ENCODE peak calls at places on chromosomes 7 and 10, in seven cellular contexts. X is iPS-NIHi11; D is NCI-H1105 treated with DMSO at 0.1 percent for 48 hours; C is midbrain; J is memory B cell; W is stimulated activated CD8-positive, alpha-beta memory T cell treated with anti-CD3 and anti-CD28 coated beads, Interleukin-4, amount 100 ng/mL, for 4 hours; H is dorsolateral prefrontal cortex. Q is an unnamed sample.

GRCh38 chr10:8520382-8520781 is 465.9 kb downstream of the GATA3 start:
- DNase-seq in W (no peak), H (no peak), J (no peak), D (no peak), C (no peak), X (peak; percentile 15), Q (no peak)

GRCh38 chr7:124051978-124052377 is 19.1 kb upstream of the TMEM229A start:
- DNase-seq in X (no peak), J (no peak), W (no peak), C (no peak), H (no peak), D (no peak), Q (no peak)

GRCh38 chr7:74627699-74628411 is 29.7 kb upstream of the GTF2I start:
- DNase-seq in H (no peak), X (peak; percentile 54), W (no peak), D (peak; percentile 92), J (no peak), C (peak; percentile 24), Q (peak; percentile 44)

GRCh38 chr10:46094931-46095755 is 49.1 kb upstream of the MSMB start:
- DNase-seq in H (no peak), C (no peak), D (no peak), X (no peak), J (no peak), W (no peak), Q (no peak)

GRCh38 chr10:75772153-75772887 is 340.9 kb downstream of the LRMDA start:
- DNase-seq in C (peak; percentile 6), X (no peak), H (no peak), W (no peak), D (no peak), J (no peak), Q (no peak)

GRCh38 chr10:84076540-84077195 is 62.6 kb upstream of the GHITM start:
- DNase-seq in C (no peak), J (peak; percentile 1), X (peak; percentile 54), D (no peak), W (no peak), H (no peak), Q (peak; percentile 2)

GRCh38 chr7:99928994-99929729 is at the start of gene GJC3:
- DNase-seq in D (peak; percentile 61), H (peak; percentile 43), X (peak; percentile 83), J (no peak), W (no peak), C (peak; percentile 19), Q (peak; percentile 62)

GRCh38 chr7:55118426-55118825 is 99.6 kb downstream of the EGFR start:
- DNase-seq in H (no peak), W (no peak), X (no peak), D (no peak), J (no peak), C (no peak), Q (no peak)

Q was measured in cerebellar cortex.